ENCODE peak calls at places on chromosome 7, in five cellular contexts. Y is thyroid gland; R is T-cell; E is effector memory CD8-positive, alpha-beta T cell; V is AG09319. N is an unnamed sample.

GRCh38 chr7:23020742-23021401 is 6.9 kb upstream of the HYCC1 start:
- DNase-seq in E (no peak), R (no peak), Y (no peak), V (peak), N (no peak)

GRCh38 chr7:89623018-89623672 is 531.1 kb upstream of the STEAP1 start:
- DNase-seq in E (no peak), R (no peak), V (peak), Y (peak), N (no peak)

GRCh38 chr7:19522486-19522885 is 186.4 kb downstream of the POLR1F start:
- DNase-seq in Y (no peak), E (no peak), R (no peak), V (no peak), N (no peak)

GRCh38 chr7:123348700-123349099 is 148.9 kb upstream of the SLC13A1 start:
- DNase-seq in Y (no peak), R (no peak), V (no peak), E (no peak), N (no peak)

GRCh38 chr7:53111061-53111460 is 75.6 kb downstream of the POM121L12 start:
- DNase-seq in R (no peak), V (no peak), E (no peak), Y (no peak), N (no peak)

GRCh38 chr7:100682228-100682741 is 8.7 kb downstream of the GNB2 start:
- DNase-seq in R (no peak), Y (no peak), V (no peak), E (no peak), N (no peak)

GRCh38 chr7:85840532-85840931 is 653.7 kb upstream of the SEMA3D start:
- DNase-seq in R (no peak), E (no peak), V (peak), Y (no peak), N (no peak)

GRCh38 chr7:11290859-11291258 is 317.2 kb downstream of the PHF14 start:
- DNase-seq in E (no peak), V (no peak), R (no peak), Y (no peak), N (no peak)

GRCh38 chr7:142883571-142884284 is 1.8 kb downstream of the TRPV6 start:
- DNase-seq in E (no peak), Y (no peak), R (no peak), V (no peak), N (no peak)

GRCh38 chr7:100156331-100157068 is 2.0 kb downstream of the TRAPPC14 start:
- DNase-seq in Y (no peak), E (no peak), R (no peak), V (no peak), N (no peak)

GRCh38 chr7:133854739-133855138 is 272.4 kb upstream of the LRGUK start:
- DNase-seq in E (no peak), Y (no peak), V (peak), R (no peak), N (no peak)

GRCh38 chr7:112654322-112655216 is 135.6 kb downstream of the TMEM168 start:
- DNase-seq in R (no peak), Y (no peak), V (no peak), E (no peak), N (no peak)

GRCh38 chr7:50300336-50300735 is 4.2 kb upstream of the IKZF1 start:
- DNase-seq in Y (no peak), V (no peak), R (no peak), E (no peak), N (no peak)

GRCh38 chr7:3301831-3302618 is 973 bp downstream of the SDK1 start:
- DNase-seq in R (no peak), Y (peak), V (no peak), E (no peak), N (peak)

GRCh38 chr7:71320916-71321315 is 189.0 kb downstream of the GALNT17 start:
- DNase-seq in V (no peak), E (no peak), R (no peak), Y (no peak), N (no peak)

GRCh38 chr7:92603089-92603445 is 12.9 kb upstream of the FAM133B start:
- DNase-seq in V (no peak), R (no peak), Y (no peak), E (no peak), N (no peak)

GRCh38 chr7:133958822-133959221 is 168.3 kb upstream of the LRGUK start:
- DNase-seq in E (no peak), V (no peak), R (no peak), Y (no peak), N (no peak)

GRCh38 chr7:28005075-28005847 is 175.3 kb downstream of the JAZF1 start:
- DNase-seq in R (no peak), Y (no peak), E (no peak), V (no peak), N (no peak)

GRCh38 chr7:75966209-75966961 is 28.0 kb downstream of the TMEM120A start:
- DNase-seq in E (no peak), Y (peak), R (no peak), V (peak), N (no peak)

GRCh38 chr7:128135275-128136214 is 104.3 kb upstream of the LRRC4 start:
- DNase-seq in E (peak), V (no peak), Y (peak), R (peak), N (peak)

GRCh38 chr7:40579401-40579800 is 444.6 kb downstream of the SUGCT start:
- DNase-seq in R (no peak), V (no peak), E (no peak), Y (no peak), N (no peak)

GRCh38 chr7:1961776-1962276 is 270.9 kb downstream of the MAD1L1 start:
- DNase-seq in E (peak), Y (no peak), R (peak), V (peak), N (peak)

GRCh38 chr7:131829911-131830310 is 273.5 kb upstream of the PODXL start:
- DNase-seq in E (no peak), V (no peak), Y (no peak), R (no peak), N (no peak)

GRCh38 chr7:108351715-108352114 is 104.5 kb downstream of the NRCAM start:
- DNase-seq in E (no peak), V (no peak), R (no peak), Y (no peak), N (no peak)

GRCh38 chr7:41378156-41378555 is 324.7 kb downstream of the INHBA start:
- DNase-seq in Y (no peak), E (no peak), V (no peak), R (no peak), N (no peak)

GRCh38 chr7:101911800-101912705 is 94.6 kb downstream of the CUX1 start:
- DNase-seq in R (no peak), E (no peak), Y (peak), V (no peak), N (no peak)

GRCh38 chr7:83347836-83348482 is 185.3 kb upstream of the PCLO start:
- DNase-seq in V (no peak), E (no peak), R (no peak), Y (no peak), N (no peak)

N was measured in naive thymus-derived CD8-positive, alpha-beta T cell.